ENCODE peak calls at places on chromosomes 13 and 19, in ten cellular contexts. F is H9, B is transverse colon, W is A673, L is right lobe of liver, M is H1, H is mucosa of descending colon, V is Panc1, R is endodermal cell, P is neural progenitor cell. O is an unnamed sample.

GRCh38 chr19:5578094-5578846 is 10.5 kb upstream of the TINCR start:
- DNase-seq in B (peak), F (peak), P (peak), L (peak), M (no peak), H (peak), W (peak), V (peak), R (peak), O (no peak)

GRCh38 chr13:36323951-36324566 is 22.1 kb downstream of the SPART start:
- DNase-seq in P (no peak), F (no peak), B (no peak), W (no peak), V (no peak), M (no peak), L (no peak), H (no peak), R (peak), O (no peak)

GRCh38 chr13:51818771-51819511 is 15.0 kb upstream of the DHRS12 start:
- DNase-seq in R (no peak), V (no peak), W (no peak), H (no peak), B (no peak), P (no peak), L (no peak), F (no peak), M (no peak), O (no peak)

GRCh38 chr19:12778020-12778904 is 2.9 kb upstream of the HOOK2 start:
- DNase-seq in V (no peak), B (peak), W (peak), R (peak), F (peak), M (no peak), L (peak), P (peak), H (peak), O (no peak)

GRCh38 chr19:5122671-5123409 is 153.9 kb downstream of the KDM4B start:
- DNase-seq in P (no peak), F (no peak), B (no peak), V (no peak), H (no peak), M (no peak), L (no peak), R (no peak), W (no peak), O (no peak)

GRCh38 chr13:48750588-48751383 is 97.1 kb downstream of the CYSLTR2 start:
- DNase-seq in M (no peak), L (no peak), R (no peak), F (no peak), P (no peak), V (no peak), B (peak), H (no peak), W (no peak), O (no peak)

GRCh38 chr19:2727640-2727944 is 6.4 kb upstream of the DIRAS1 start:
- DNase-seq in F (no peak), R (no peak), V (no peak), L (no peak), P (no peak), M (no peak), B (no peak), H (no peak), W (no peak), O (no peak)

GRCh38 chr13:113337556-113337955 is 26.4 kb downstream of the GRTP1 start:
- DNase-seq in H (no peak), B (no peak), L (no peak), F (peak), W (no peak), P (no peak), R (peak), M (peak), V (no peak), O (no peak)

GRCh38 chr13:79226938-79227337 is 179.1 kb downstream of the RBM26 start:
- DNase-seq in F (no peak), W (no peak), P (no peak), R (peak), M (no peak), B (no peak), L (peak), H (no peak), V (no peak), O (no peak)

GRCh38 chr19:21508198-21508597 is 2.8 kb downstream of the ZNF429 start:
- DNase-seq in L (no peak), M (no peak), P (no peak), B (no peak), F (no peak), W (no peak), V (no peak), H (no peak), R (no peak), O (no peak)

GRCh38 chr19:3809881-3810707 is 23.9 kb upstream of the MATK start:
- DNase-seq in W (no peak), M (no peak), V (no peak), F (no peak), P (no peak), B (no peak), L (no peak), H (no peak), R (peak), O (no peak)

GRCh38 chr19:35928507-35928906 is 7.7 kb upstream of the LRFN3 start:
- DNase-seq in P (no peak), V (no peak), L (no peak), F (no peak), R (no peak), H (no peak), W (no peak), B (no peak), M (no peak), O (no peak)

GRCh38 chr19:11456659-11457058 is 21.2 kb downstream of the PRKCSH start:
- DNase-seq in R (no peak), M (no peak), P (no peak), W (no peak), H (no peak), L (no peak), V (no peak), F (no peak), B (no peak), O (no peak)

GRCh38 chr13:113141591-113141950 is 16.9 kb upstream of the PROZ start:
- DNase-seq in H (no peak), V (no peak), M (no peak), P (no peak), L (peak), F (peak), B (no peak), R (no peak), W (no peak), O (no peak)

GRCh38 chr19:12784871-12785430 is 6.3 kb upstream of the JUNB start:
- DNase-seq in R (peak), B (no peak), V (no peak), M (no peak), F (no peak), L (no peak), W (no peak), P (no peak), H (no peak), O (no peak)

GRCh38 chr13:51687928-51688714 is 103.9 kb downstream of the WDFY2 start:
- DNase-seq in W (no peak), M (no peak), V (no peak), B (no peak), F (no peak), R (no peak), L (no peak), H (no peak), P (peak), O (no peak)

GRCh38 chr13:43129511-43130130 is 106.2 kb downstream of the DNAJC15 start:
- DNase-seq in P (no peak), B (no peak), V (no peak), R (no peak), L (no peak), W (no peak), F (no peak), M (no peak), H (no peak), O (no peak)

GRCh38 chr13:43134896-43135295 is 111.5 kb downstream of the DNAJC15 start:
- DNase-seq in M (no peak), L (no peak), R (no peak), V (no peak), W (no peak), B (no peak), H (no peak), F (no peak), P (no peak), O (no peak)

GRCh38 chr13:43132911-43133310 is 109.5 kb downstream of the DNAJC15 start:
- DNase-seq in L (no peak), H (no peak), R (no peak), P (peak), F (no peak), V (no peak), B (no peak), W (no peak), M (no peak), O (no peak)

GRCh38 chr13:43133792-43134191 is 110.4 kb downstream of the DNAJC15 start:
- DNase-seq in V (no peak), F (no peak), M (no peak), H (no peak), P (no peak), B (no peak), L (no peak), R (peak), W (no peak), O (no peak)

DNA sequence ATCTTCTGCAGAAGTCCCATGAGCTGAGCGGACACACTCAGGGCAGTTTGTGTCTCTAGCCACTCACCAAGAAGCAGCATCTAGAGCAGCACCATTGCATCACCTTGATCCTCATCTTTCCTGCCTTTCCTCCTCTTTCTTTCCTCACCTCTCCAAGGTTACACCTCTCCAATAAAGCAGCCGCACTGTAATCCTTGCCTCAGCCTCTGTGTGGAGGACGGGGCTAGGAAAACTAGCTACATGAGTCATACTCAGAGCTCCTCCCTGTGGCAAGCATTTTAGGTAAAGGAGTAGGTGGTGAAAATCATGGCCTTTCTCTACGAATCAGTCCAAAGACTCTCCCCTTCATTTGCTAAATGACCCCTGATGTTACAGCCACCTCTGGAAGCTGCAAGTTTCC is 108.8 kb downstream of the DNAJC15 start:
- DNase-seq in F (peak), B (peak), R (peak), M (peak), W (peak), L (no peak), V (no peak), P (peak), H (no peak), O (no peak)
- TF ChIP-seq CTCF in F (peak), B (peak), R (peak), M (peak), W (peak), L (peak), V (no peak), P (peak), H (no peak), O (peak)

DNA sequence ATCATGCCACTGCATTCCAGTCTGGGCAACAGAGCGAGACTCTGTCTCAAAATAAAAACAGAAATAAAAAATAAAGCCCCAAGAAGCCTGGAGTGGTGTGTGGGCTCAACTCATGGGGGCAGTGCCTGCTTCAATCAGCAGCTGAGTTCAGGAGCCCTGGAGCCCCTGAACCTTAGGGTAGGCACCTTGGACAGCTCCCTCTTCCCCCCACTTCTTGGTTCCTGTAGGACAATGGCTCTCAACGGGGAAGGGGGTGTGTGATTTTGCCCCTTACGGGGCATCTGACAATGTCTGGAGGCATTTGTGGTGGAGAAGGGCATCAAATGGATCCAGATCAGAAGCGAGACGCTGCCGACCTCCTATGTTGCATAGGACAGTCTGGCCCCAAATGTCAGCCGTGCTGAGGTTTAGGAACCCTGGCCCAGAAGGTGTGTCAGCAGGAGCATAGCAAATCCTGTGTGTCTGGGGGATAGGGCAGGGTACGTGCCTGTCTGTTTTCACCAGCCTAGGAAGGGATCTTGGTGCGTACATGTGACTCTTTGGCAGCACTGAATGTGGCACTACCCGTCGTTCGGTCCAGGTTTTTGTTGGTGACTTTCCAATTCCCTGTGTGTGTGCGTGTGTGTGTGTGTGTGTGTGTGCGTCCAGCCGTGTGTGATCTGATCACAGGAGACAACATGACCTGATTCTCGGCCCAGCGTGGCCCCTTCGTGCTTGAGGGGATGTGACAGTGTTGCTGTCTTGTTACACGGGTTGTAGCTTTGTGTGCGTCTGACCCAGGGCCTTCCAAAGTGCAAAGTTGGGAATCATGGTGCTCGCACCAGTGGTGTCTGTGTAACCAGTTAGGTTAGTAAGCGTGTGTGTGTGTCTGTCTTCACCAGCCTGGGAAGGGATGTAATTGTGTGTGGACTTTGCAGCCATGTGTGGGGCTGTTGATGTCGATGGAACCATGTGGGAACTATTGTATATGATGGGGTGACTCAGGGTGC is 7.5 kb downstream of the IGLON5 start:
- DNase-seq in F (no peak), H (no peak), W (no peak), V (no peak), M (no peak), L (no peak), R (peak), P (peak), B (no peak), O (no peak)
- TF ChIP-seq CTCF in F (no peak), H (no peak), W (no peak), V (no peak), M (no peak), L (no peak), R (no peak), P (no peak), B (no peak), O (no peak)

GRCh38 chr13:56932104-56932503 is 208.6 kb upstream of the PRR20A start:
- DNase-seq in M (no peak), P (no peak), R (no peak), W (no peak), H (no peak), F (no peak), B (no peak), V (no peak), L (no peak), O (no peak)
- TF ChIP-seq CTCF in M (no peak), P (no peak), R (no peak), W (no peak), H (no peak), F (no peak), B (no peak), V (no peak), L (no peak), O (no peak)

DNA sequence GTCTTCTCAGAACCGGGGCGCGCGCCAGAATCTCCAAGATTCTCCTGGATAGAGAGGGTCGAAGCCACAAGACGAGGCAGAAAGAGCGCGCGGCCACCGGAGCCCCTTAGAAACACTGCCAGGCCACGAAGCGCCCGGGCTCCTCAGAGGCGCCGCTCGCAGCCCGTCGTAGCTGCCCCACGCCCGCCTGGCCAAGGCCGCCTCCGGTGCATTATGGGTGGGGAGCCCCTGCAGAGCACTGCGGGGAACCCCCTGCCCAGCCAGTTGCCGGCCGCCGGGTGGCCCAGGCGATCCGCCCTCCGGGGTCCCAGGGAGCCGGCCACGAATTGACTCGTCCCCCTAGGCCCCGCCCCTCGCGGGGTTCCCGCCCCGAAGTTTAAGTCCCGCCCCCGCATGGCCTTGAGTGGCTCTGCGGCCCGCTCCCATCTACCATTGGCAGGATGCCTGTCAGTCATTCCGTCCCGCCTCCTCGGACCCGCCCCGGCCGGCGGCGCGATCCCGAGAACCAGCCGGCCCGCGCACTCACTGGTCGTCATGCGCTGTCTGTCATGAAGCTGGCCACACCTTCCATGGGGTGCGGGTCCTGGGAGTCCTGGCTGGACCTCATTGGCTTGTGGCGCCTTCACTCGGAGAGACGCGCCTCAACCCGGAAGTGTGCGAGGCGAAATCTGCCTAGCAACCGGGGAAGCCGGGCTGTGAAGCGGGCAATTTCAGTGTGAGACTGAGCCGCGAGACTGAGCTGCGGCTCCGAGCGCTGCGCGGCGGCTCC is 20.2 kb upstream of the GATAD2A start:
- DNase-seq in V (peak), B (peak), L (peak), F (peak), H (peak), W (peak), P (peak), R (peak), M (peak), O (peak)
- TF ChIP-seq CTCF in V (no peak), B (peak), L (no peak), F (no peak), H (no peak), W (no peak), P (no peak), R (no peak), M (no peak), O (no peak)

GRCh38 chr13:30676672-30677071 is 58.7 kb upstream of the ALOX5AP start:
- DNase-seq in B (no peak), F (no peak), H (no peak), R (no peak), L (no peak), V (no peak), W (peak), P (no peak), M (no peak), O (no peak)
- TF ChIP-seq CTCF in B (peak), F (peak), H (no peak), R (peak), L (no peak), V (peak), W (peak), P (peak), M (peak), O (peak)

DNA sequence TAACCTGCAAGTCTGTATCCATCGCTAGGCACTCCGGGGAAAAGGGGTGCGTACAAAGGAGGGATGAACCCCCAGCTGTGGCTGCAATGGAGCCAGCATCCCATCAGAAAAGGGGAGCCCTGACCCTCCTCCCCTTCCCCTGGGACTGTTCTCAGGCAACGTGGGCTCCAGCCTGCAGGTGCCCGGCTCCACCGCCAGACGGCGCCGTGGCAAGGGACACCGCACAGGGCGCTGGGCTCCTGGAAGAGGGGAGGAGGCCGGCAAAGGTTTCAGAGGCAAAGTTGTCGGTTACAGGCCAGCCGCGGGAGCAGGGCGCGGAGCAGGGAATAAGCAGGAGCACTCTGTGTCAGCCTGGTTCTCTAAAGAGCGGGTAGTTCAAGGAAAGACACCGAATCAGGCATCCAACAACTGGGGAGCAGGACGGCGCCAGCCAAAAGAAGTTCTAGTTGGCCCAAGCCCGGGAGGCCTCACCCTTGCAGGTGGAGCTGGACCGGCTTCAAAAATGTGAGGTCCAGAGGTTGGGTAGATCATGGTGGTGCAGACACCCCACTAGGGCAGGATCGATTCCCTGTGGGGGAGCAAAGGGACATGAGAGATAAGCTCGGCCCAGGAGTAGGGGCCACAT is 53.0 kb upstream of the ATP12A start:
- DNase-seq in V (no peak), P (peak), M (peak), H (no peak), B (no peak), L (no peak), R (peak), W (no peak), F (peak), O (no peak)
- TF ChIP-seq CTCF in V (peak), P (peak), M (peak), H (no peak), B (peak), L (peak), R (peak), W (peak), F (peak), O (peak)

O was measured in chondrocyte.